ENCODE peak calls at places on chromosomes 12 and 14, in five cellular contexts. N is fibroblast of lung, O is astrocyte, R is MM.1S, I is mammary epithelial cell. H is an unnamed sample.

GRCh38 chr14:66514206-66514605 is 6.3 kb downstream of the GPHN start:
- DNase-seq in N (no peak), O (no peak), R (no peak), I (peak), H (no peak)

GRCh38 chr12:53217049-53217929 is 10.2 kb upstream of the ITGB7 start:
- DNase-seq in N (no peak), O (no peak), R (no peak), I (peak), H (peak)

GRCh38 chr12:15356831-15357456 is 34.6 kb downstream of the PTPRO start:
- DNase-seq in N (no peak), O (no peak), R (no peak), I (no peak), H (no peak)

GRCh38 chr12:115820661-115821060 is 456.8 kb downstream of the MED13L start:
- DNase-seq in N (no peak), O (no peak), R (no peak), I (no peak), H (no peak)

GRCh38 chr12:42696424-42697149 is 107.0 kb upstream of the PRICKLE1 start:
- DNase-seq in N (peak), O (peak), R (no peak), I (peak), H (no peak)

GRCh38 chr12:49327887-49328286 is 4.8 kb downstream of the TROAP start:
- DNase-seq in N (no peak), O (no peak), R (no peak), I (no peak), H (no peak)

GRCh38 chr12:61232040-61232439 is 1028.2 kb upstream of the USP15 start:
- DNase-seq in N (no peak), O (no peak), R (no peak), I (no peak), H (no peak)

GRCh38 chr12:129716825-129717224 is 187.0 kb downstream of the TMEM132D start:
- DNase-seq in N (no peak), O (no peak), R (no peak), I (no peak), H (no peak)

GRCh38 chr12:66648336-66648735 is 30.5 kb downstream of the GRIP1 start:
- DNase-seq in N (peak), O (peak), R (no peak), I (no peak), H (no peak)

GRCh38 chr12:113278631-113279030 is 56.3 kb downstream of the SLC8B1 start:
- DNase-seq in N (no peak), O (no peak), R (no peak), I (no peak), H (no peak)

GRCh38 chr14:54211562-54212308 is 185.1 kb upstream of the CDKN3 start:
- DNase-seq in N (peak), O (peak), R (no peak), I (peak), H (peak)

GRCh38 chr14:89387922-89388685 is 28.9 kb downstream of the FOXN3 start:
- DNase-seq in N (no peak), O (no peak), R (no peak), I (no peak), H (no peak)

GRCh38 chr12:94570161-94570560 is 80.2 kb downstream of the TMCC3 start:
- DNase-seq in N (peak), O (peak), R (no peak), I (peak), H (peak)

GRCh38 chr14:21083565-21084325 is 13.6 kb downstream of the ARHGEF40 start:
- DNase-seq in N (no peak), O (no peak), R (no peak), I (no peak), H (no peak)

GRCh38 chr12:57452937-57453509 is 2.1 kb upstream of the INHBE start:
- DNase-seq in N (peak), O (peak), R (peak), I (peak), H (peak)

GRCh38 chr12:75720807-75721206 is 209.4 kb upstream of the KRR1 start:
- DNase-seq in N (no peak), O (no peak), R (no peak), I (peak), H (peak)

GRCh38 chr12:110467847-110468211 is 228 bp downstream of the GPN3 start:
- DNase-seq in N (no peak), O (no peak), R (no peak), I (no peak), H (no peak)

GRCh38 chr12:110465024-110465423 is 3.0 kb downstream of the GPN3 start:
- DNase-seq in N (no peak), O (no peak), R (no peak), I (no peak), H (no peak)

GRCh38 chr12:110466791-110467190 is 1.3 kb downstream of the GPN3 start:
- DNase-seq in N (no peak), O (no peak), R (no peak), I (no peak), H (no peak)

GRCh38 chr12:110468212-110469048 is at the start of the genes FAM216A and GPN3:
- DNase-seq in N (peak), O (peak), R (peak), I (peak), H (peak)
- TF ChIP-seq EZH2 in N (no peak), O (no peak), R (no peak), I (no peak), H (no peak)

GRCh38 chr12:51547606-51548005 is 43.4 kb upstream of the SCN8A start:
- DNase-seq in N (no peak), O (no peak), R (no peak), I (no peak), H (no peak)
- TF ChIP-seq EZH2 in N (no peak), O (no peak), R (no peak), I (no peak), H (no peak)

GRCh38 chr14:71466251-71466650 is 466.0 kb upstream of the RGS6 start:
- DNase-seq in N (no peak), O (no peak), R (no peak), I (no peak), H (no peak)
- TF ChIP-seq EZH2 in N (no peak), O (no peak), R (no peak), I (no peak), H (no peak)

GRCh38 chr14:60647081-60647836 is 2.0 kb downstream of the SIX1 start:
- DNase-seq in N (peak), O (no peak), R (no peak), I (peak), H (peak)
- TF ChIP-seq EZH2 in N (peak), O (peak), R (no peak), I (peak), H (no peak)

DNA sequence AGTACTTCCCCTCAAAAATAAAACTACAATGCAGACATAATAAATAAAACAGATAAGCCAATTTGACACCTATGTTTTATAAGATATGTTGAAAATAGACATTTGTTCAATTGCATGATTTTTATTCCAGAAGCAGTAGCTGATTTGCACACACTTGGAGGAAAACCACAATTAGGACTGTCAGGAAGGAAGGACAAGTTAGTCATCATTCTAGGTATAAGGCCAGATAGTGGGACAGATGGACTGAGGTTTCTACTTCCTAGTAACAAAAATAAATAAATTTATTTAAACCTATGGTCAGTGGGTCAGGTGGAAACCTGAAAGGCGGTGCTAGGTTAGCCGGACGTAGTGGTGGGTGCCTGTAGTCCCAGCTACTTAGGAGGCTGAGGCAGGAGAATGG is 141.8 kb upstream of the RASSF8 start:
- DNase-seq in N (peak), O (peak), R (no peak), I (no peak), H (no peak)
- TF ChIP-seq EZH2 in N (no peak), O (no peak), R (no peak), I (no peak), H (no peak)

GRCh38 chr12:132584472-132584871 is 25.9 kb downstream of the LRCOL1 start:
- DNase-seq in N (no peak), O (no peak), R (no peak), I (no peak), H (no peak)

GRCh38 chr12:132585177-132585576 is 25.2 kb downstream of the LRCOL1 start:
- DNase-seq in N (no peak), O (no peak), R (no peak), I (no peak), H (no peak)

GRCh38 chr12:132583311-132583710 is 27.1 kb downstream of the LRCOL1 start:
- DNase-seq in N (no peak), O (no peak), R (no peak), I (no peak), H (no peak)

GRCh38 chr12:132582582-132583279 is 27.7 kb downstream of the LRCOL1 start:
- DNase-seq in N (no peak), O (no peak), R (no peak), I (no peak), H (no peak)

DNA sequence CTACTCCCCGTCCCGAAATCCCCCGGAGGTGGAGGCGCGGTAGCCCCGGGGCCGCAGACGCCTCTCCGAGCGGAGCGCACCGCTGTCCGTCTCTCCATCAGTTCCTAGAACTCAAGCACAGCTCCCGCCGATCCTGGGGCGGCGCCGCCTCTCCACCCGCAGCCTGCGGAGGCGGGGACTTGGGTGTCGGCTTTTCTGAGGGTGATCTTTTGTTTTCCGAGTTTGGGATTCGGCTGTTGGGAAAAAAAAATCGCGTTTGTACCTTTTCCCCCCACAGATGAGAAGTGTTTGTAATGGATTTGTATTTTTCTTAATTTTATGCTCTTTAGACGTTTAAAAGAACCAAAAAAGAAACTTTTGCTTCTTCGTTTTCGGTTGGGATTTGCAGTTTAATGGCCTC is 26.6 kb downstream of the LRCOL1 start:
- DNase-seq in N (no peak), O (no peak), R (no peak), I (no peak), H (no peak)
- TF ChIP-seq EZH2 in N (no peak), O (no peak), R (no peak), I (no peak), H (no peak)

GRCh38 chr14:96464136-96464535 is 38.0 kb upstream of the PAPOLA start:
- DNase-seq in N (no peak), O (no peak), R (no peak), I (no peak), H (no peak)
- TF ChIP-seq EZH2 in N (no peak), O (no peak), R (no peak), I (no peak), H (no peak)

DNA sequence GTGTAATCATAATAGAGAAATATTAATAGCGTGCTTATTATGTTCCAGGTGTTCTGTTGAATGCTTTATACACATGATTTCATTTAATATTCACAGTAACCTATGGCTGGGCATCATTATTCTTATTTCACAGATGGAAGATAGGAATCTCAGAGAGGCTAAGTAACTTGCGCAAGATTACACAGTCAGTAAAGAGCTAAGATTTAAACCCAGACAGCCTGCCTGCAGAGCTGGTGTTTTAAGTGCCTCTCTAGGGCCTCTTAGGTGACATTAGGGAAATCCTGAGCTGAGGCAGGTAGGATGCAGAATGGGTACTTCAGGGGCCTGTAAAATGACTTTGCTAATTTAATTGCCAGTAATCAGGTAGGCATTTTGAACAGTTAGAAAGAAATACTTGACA is 18.5 kb upstream of the BHLHE41 start:
- DNase-seq in N (no peak), O (no peak), R (no peak), I (no peak), H (no peak)
- TF ChIP-seq EZH2 in N (no peak), O (no peak), R (no peak), I (no peak), H (no peak)

DNA sequence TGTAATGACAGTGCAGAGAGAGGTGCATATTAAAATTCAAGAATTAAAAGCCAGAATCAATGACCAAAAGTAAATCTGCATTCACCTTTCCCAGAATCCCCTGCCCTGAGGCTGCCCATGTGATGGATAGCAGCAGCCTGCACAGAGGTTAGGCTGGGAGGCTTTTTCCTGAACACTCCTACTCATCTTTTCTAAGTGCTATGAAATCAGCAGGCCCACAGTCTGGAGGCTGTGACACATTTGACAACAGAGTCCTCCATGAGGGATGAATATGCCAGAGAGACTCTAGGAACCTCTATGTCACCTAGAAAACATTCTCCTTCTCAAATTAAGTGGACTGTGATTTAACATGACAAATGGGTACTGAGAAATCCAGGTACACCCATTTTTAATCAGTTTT is 115.2 kb downstream of the RTN1 start:
- DNase-seq in N (peak), O (no peak), R (no peak), I (no peak), H (no peak)
- TF ChIP-seq EZH2 in N (no peak), O (no peak), R (no peak), I (no peak), H (no peak)

H was measured in PC-9.